ENCODE peak calls at places on chromosome 4, in four cellular contexts. H is K562, W is GM12878, J is HepG2. T is an unnamed sample.

GRCh38 chr4:92183825-92184224 is 119.9 kb upstream of the GRID2 start:
- DNase-seq in H (no peak), J (no peak), W (no peak), T (no peak)

GRCh38 chr4:123827511-123827910 is 430.9 kb downstream of the SPRY1 start:
- DNase-seq in J (no peak), H (no peak), W (no peak), T (no peak)

GRCh38 chr4:151267822-151268535 is 9.0 kb upstream of the PRSS48 start:
- DNase-seq in H (no peak), J (peak; percentile 66), W (no peak), T (no peak)

GRCh38 chr4:10762541-10762940 is 78.0 kb upstream of the CLNK start:
- DNase-seq in H (no peak), W (no peak), J (no peak), T (no peak)

GRCh38 chr4:87270144-87270543 is 49.7 kb upstream of the KLHL8 start:
- DNase-seq in W (no peak), J (peak; percentile 62), H (peak; percentile 16), T (peak; percentile 39)

GRCh38 chr4:158129649-158130048 is 43.2 kb downstream of the GASK1B start:
- DNase-seq in J (no peak), W (no peak), H (no peak), T (no peak)

GRCh38 chr4:98864560-98864959 is 64.4 kb downstream of the EIF4E start:
- DNase-seq in H (no peak), J (no peak), W (no peak), T (no peak)

GRCh38 chr4:110793890-110794588 is 171.2 kb upstream of the PITX2 start:
- DNase-seq in W (no peak), J (no peak), H (no peak), T (no peak)

GRCh38 chr4:76806757-76807156 is 91.2 kb downstream of the SOWAHB start:
- DNase-seq in H (no peak), J (no peak), W (no peak), T (no peak)

GRCh38 chr4:73451978-73452747 is 16.1 kb downstream of the AFP start:
- DNase-seq in J (no peak), W (no peak), H (no peak), T (no peak)

GRCh38 chr4:24802648-24803047 is 7.3 kb downstream of the SOD3 start:
- DNase-seq in J (no peak), W (no peak), H (no peak), T (no peak)

GRCh38 chr4:189124149-189124758 is 816.4 kb upstream of the FRG1 start:
- DNase-seq in W (no peak), H (no peak), J (peak; percentile 4), T (peak; percentile 40)

GRCh38 chr4:147157860-147158701 is 212.4 kb upstream of the TTC29 start:
- DNase-seq in W (no peak), H (no peak), J (peak; percentile 39), T (peak; percentile 78)

GRCh38 chr4:156792462-156793085 is 179.0 kb downstream of the PDGFC start:
- DNase-seq in H (no peak), J (peak; percentile 71), W (no peak), T (no peak)

GRCh38 chr4:41106081-41106480 is 108.3 kb downstream of the APBB2 start:
- DNase-seq in W (no peak), H (no peak), J (no peak), T (no peak)

GRCh38 chr4:41108481-41108880 is 105.9 kb downstream of the APBB2 start:
- DNase-seq in J (no peak), H (no peak), W (no peak), T (no peak)

GRCh38 chr4:41106694-41107419 is 107.5 kb downstream of the APBB2 start:
- DNase-seq in J (no peak), W (no peak), H (no peak), T (no peak)

GRCh38 chr4:41110050-41110449 is 104.3 kb downstream of the APBB2 start:
- DNase-seq in J (no peak), H (no peak), W (no peak), T (no peak)

GRCh38 chr4:41111796-41112195 is 102.5 kb downstream of the APBB2 start:
- DNase-seq in W (no peak), J (no peak), H (no peak), T (no peak)
- TF ChIP-seq SIN3A in W (no peak), J (no peak), H (no peak), T (no peak)

GRCh38 chr4:82201805-82202636 is 171.8 kb downstream of the HNRNPD start:
- DNase-seq in J (peak; percentile 49), H (peak; percentile 13), W (no peak), T (peak; percentile 17)
- TF ChIP-seq SMC3 in J (peak; percentile 83), H (peak; percentile 79), W (peak; percentile 47), T (peak; percentile 40)

DNA sequence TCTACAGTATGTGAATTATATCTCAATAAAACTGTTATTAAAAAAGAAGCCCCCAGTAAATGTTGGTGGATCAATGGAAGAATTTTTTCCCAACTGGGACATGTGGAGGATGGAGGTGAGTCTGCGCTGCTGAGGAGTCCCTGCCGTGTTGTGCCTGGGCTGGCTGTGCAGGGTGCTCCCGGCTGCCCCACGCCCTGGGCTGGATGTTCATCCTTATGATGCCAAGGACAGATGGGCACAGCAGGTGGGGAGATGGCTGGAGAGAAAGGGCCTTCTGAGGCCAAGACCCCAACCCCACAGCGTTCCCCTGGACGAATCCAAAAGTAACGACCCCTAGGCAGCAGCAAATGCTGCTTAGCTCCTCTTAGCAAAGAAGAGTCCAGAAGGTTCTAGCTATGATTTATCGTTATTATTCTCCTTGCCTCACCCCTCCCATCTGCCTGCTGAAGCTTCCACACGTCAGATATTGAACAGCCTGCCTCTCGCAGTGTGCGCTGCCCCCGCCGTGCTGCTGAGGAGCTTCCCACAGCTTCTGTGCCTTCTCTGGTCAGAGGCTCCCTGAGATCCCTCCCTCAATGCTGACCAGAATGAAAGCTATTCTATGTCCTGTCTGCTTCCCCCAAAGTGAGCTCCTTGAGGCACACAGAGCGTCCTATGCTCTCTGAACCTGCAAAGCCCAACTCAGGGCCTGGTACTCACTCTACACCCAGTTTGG is 26.5 kb downstream of the HMX1 start:
- DNase-seq in W (no peak), J (no peak), H (no peak), T (peak; percentile 5)
- TF ChIP-seq SIN3A in W (no peak), J (no peak), H (no peak), T (no peak)

GRCh38 chr4:78079701-78080430 is 22.7 kb downstream of the FRAS1 start:
- DNase-seq in H (no peak), J (no peak), W (no peak), T (no peak)
- TF ChIP-seq SMC3 in H (no peak), J (no peak), W (no peak), T (no peak)

DNA sequence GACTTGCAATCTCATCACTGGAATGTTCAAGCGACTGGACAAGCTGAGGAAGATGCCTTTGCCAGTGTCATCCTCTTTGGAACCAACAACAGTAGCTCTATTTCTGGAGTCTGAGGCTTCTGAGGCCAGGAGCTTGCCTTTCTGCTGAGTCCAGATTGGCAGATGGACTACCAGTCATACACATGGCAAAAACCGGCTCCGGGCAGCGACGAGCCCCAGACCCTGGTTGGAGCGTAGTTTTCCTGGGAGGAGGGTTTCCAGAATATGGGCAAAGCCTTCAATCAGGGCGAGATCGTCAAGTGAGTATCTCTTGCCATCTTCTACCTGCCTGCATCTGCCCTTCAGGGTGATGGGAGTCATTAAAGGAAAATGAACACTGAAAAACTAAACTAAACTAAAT is 807.9 kb downstream of the C4orf33 start:
- DNase-seq in H (no peak), J (no peak), W (no peak), T (no peak)
- TF ChIP-seq SIN3A in H (no peak), J (no peak), W (no peak), T (no peak)

GRCh38 chr4:6074723-6075122 is 56.5 kb upstream of the C4orf50 start:
- DNase-seq in W (no peak), H (no peak), J (no peak), T (no peak)

GRCh38 chr4:6071191-6071958 is 53.1 kb upstream of the C4orf50 start:
- DNase-seq in J (no peak), W (no peak), H (no peak), T (no peak)

GRCh38 chr4:6069845-6070709 is 51.8 kb upstream of the C4orf50 start:
- DNase-seq in W (no peak), H (no peak), J (no peak), T (no peak)

GRCh38 chr4:6076391-6076790 is 58.2 kb upstream of the C4orf50 start:
- DNase-seq in H (peak; percentile 32), W (no peak), J (no peak), T (peak; percentile 53)

DNA sequence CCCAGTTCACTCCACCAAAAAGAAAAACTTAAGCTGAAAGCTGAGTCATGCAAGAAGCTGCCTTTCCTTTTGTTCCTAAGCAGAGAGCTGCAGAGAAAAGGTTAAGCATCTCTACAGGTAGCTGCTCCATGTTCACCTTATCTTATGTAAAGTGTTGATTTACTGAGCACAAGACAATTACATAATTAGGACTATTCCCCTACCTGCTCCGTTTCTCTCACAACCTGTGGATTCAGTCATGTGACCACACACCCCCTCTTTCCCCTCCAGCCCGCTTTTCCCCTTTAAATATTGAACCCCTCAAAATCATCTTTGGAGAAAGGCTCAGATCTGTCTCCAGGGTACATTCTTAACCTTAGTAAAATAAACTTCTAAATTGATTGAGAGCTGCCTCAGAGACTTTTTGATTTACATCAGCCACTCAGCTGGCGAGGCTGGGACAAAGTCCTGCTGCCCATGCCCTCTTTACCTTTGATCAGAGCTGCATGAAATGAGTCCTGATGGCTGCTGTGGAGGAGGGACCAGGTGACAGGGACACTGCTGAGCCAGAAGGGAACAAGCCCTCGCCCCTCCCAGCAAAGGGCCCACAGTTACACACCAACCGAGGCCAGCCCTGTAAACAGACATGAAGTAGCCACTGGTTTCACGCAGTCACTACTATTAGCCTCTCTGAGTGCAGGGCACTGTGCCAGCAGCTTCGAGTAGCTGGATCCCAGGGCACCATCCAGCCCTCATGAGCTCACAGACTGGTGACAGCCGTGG is 53.9 kb upstream of the C4orf50 start:
- DNase-seq in H (no peak), J (no peak), W (no peak), T (peak; percentile 46)
- TF ChIP-seq SMC3 in H (no peak), J (no peak), W (no peak), T (no peak)

T was measured in SK-N-SH.